ENCODE peak calls at places on chromosomes 6 and 20, in nine cellular contexts. One of them, this sample, is unnamed.
A peak's percentile ranks its signal among the peaks of the same experiment; 100 is the strongest.

GRCh38 chr6:14727494-14728395 is 518.1 kb upstream of the JARID2 start:
- DNase-seq in effector CD8-positive, alpha-beta T cell: no peak
- DNase-seq in BJ: no peak
- DNase-seq in H54: no peak
- DNase-seq in aorta: no peak
- DNase-seq in amygdala: no peak
- DNase-seq in endothelial cell: no peak
- DNase-seq in cardiac fibroblast: no peak
- DNase-seq in AG10803: no peak
- DNase-seq in this sample: no peak

GRCh38 chr20:56393133-56393472 is 658 bp downstream of the CSTF1 start:
- DNase-seq in cardiac fibroblast: no peak
- DNase-seq in amygdala: no peak
- DNase-seq in BJ: no peak
- DNase-seq in endothelial cell: no peak
- DNase-seq in AG10803: no peak
- DNase-seq in effector CD8-positive, alpha-beta T cell: no peak
- DNase-seq in aorta: no peak
- DNase-seq in H54: no peak
- DNase-seq in this sample: no peak

GRCh38 chr6:138415125-138415524 is 11.1 kb downstream of the HEBP2 start:
- DNase-seq in cardiac fibroblast: no peak
- DNase-seq in AG10803: no peak
- DNase-seq in amygdala: no peak
- DNase-seq in endothelial cell: no peak
- DNase-seq in aorta: no peak
- DNase-seq in effector CD8-positive, alpha-beta T cell: no peak
- DNase-seq in BJ: no peak
- DNase-seq in H54: no peak
- DNase-seq in this sample: no peak

GRCh38 chr6:20747996-20748395 is 213.7 kb downstream of the CDKAL1 start:
- DNase-seq in BJ: no peak
- DNase-seq in effector CD8-positive, alpha-beta T cell: no peak
- DNase-seq in AG10803: peak; percentile 12
- DNase-seq in amygdala: no peak
- DNase-seq in cardiac fibroblast: no peak
- DNase-seq in H54: no peak
- DNase-seq in aorta: no peak
- DNase-seq in endothelial cell: no peak
- DNase-seq in this sample: no peak

GRCh38 chr6:105651969-105652368 is 249.1 kb upstream of the PREP start:
- DNase-seq in cardiac fibroblast: no peak
- DNase-seq in BJ: no peak
- DNase-seq in AG10803: no peak
- DNase-seq in amygdala: no peak
- DNase-seq in H54: no peak
- DNase-seq in endothelial cell: no peak
- DNase-seq in effector CD8-positive, alpha-beta T cell: no peak
- DNase-seq in aorta: no peak
- DNase-seq in this sample: no peak

GRCh38 chr6:107957165-107957908 is 671 bp downstream of the SEC63 start:
- DNase-seq in effector CD8-positive, alpha-beta T cell: peak; percentile 40
- DNase-seq in cardiac fibroblast: peak; percentile 84
- DNase-seq in aorta: peak; percentile 82
- DNase-seq in H54: no peak
- DNase-seq in BJ: no peak
- DNase-seq in AG10803: peak; percentile 77
- DNase-seq in endothelial cell: peak; percentile 37
- DNase-seq in amygdala: peak; percentile 15
- DNase-seq in this sample: peak; percentile 56

GRCh38 chr6:151437401-151437800 is 14.5 kb downstream of the RMND1 start:
- DNase-seq in aorta: no peak
- DNase-seq in H54: no peak
- DNase-seq in amygdala: no peak
- DNase-seq in AG10803: peak; percentile 24
- DNase-seq in BJ: no peak
- DNase-seq in cardiac fibroblast: peak; percentile 28
- DNase-seq in effector CD8-positive, alpha-beta T cell: no peak
- DNase-seq in endothelial cell: no peak
- DNase-seq in this sample: no peak

GRCh38 chr20:19338380-19338779 is 125.9 kb downstream of the SLC24A3 start:
- DNase-seq in H54: no peak
- DNase-seq in endothelial cell: no peak
- DNase-seq in aorta: no peak
- DNase-seq in AG10803: no peak
- DNase-seq in cardiac fibroblast: no peak
- DNase-seq in amygdala: no peak
- DNase-seq in BJ: no peak
- DNase-seq in effector CD8-positive, alpha-beta T cell: no peak
- DNase-seq in this sample: no peak

GRCh38 chr6:15774011-15774410 is 111.2 kb upstream of the DTNBP1 start:
- DNase-seq in effector CD8-positive, alpha-beta T cell: no peak
- DNase-seq in endothelial cell: no peak
- DNase-seq in aorta: no peak
- DNase-seq in H54: no peak
- DNase-seq in amygdala: no peak
- DNase-seq in cardiac fibroblast: no peak
- DNase-seq in BJ: no peak
- DNase-seq in AG10803: no peak
- DNase-seq in this sample: no peak

GRCh38 chr6:124658053-124658452 is 304.2 kb upstream of the RNF217 start:
- DNase-seq in AG10803: no peak
- DNase-seq in endothelial cell: no peak
- DNase-seq in amygdala: no peak
- DNase-seq in aorta: no peak
- DNase-seq in effector CD8-positive, alpha-beta T cell: no peak
- DNase-seq in cardiac fibroblast: no peak
- DNase-seq in H54: no peak
- DNase-seq in BJ: no peak
- DNase-seq in this sample: no peak

GRCh38 chr6:50271266-50271665 is 221.5 kb upstream of the DEFB112 start:
- DNase-seq in BJ: no peak
- DNase-seq in effector CD8-positive, alpha-beta T cell: no peak
- DNase-seq in cardiac fibroblast: no peak
- DNase-seq in amygdala: no peak
- DNase-seq in endothelial cell: no peak
- DNase-seq in AG10803: no peak
- DNase-seq in H54: no peak
- DNase-seq in aorta: no peak
- DNase-seq in this sample: peak; percentile 9

GRCh38 chr6:24936641-24937317 is 1.0 kb upstream of the RIPOR2 start:
- DNase-seq in effector CD8-positive, alpha-beta T cell: no peak
- DNase-seq in aorta: no peak
- DNase-seq in endothelial cell: no peak
- DNase-seq in cardiac fibroblast: no peak
- DNase-seq in amygdala: no peak
- DNase-seq in AG10803: no peak
- DNase-seq in BJ: no peak
- DNase-seq in H54: no peak
- DNase-seq in this sample: no peak

GRCh38 chr6:40395066-40395697 is 192.0 kb downstream of the LRFN2 start:
- DNase-seq in effector CD8-positive, alpha-beta T cell: no peak
- DNase-seq in endothelial cell: no peak
- DNase-seq in BJ: no peak
- DNase-seq in aorta: no peak
- DNase-seq in cardiac fibroblast: no peak
- DNase-seq in amygdala: no peak
- DNase-seq in AG10803: peak; percentile 13
- DNase-seq in H54: peak; percentile 14
- DNase-seq in this sample: no peak

GRCh38 chr6:35973670-35974222 is 50.7 kb downstream of the SLC26A8 start:
- DNase-seq in amygdala: no peak
- DNase-seq in endothelial cell: no peak
- DNase-seq in aorta: no peak
- DNase-seq in H54: peak; percentile 38
- DNase-seq in cardiac fibroblast: peak; percentile 7
- DNase-seq in AG10803: no peak
- DNase-seq in effector CD8-positive, alpha-beta T cell: no peak
- DNase-seq in BJ: no peak
- DNase-seq in this sample: no peak

GRCh38 chr6:138371720-138372119 is 6.0 kb upstream of the SMIM28 start:
- DNase-seq in effector CD8-positive, alpha-beta T cell: no peak
- DNase-seq in aorta: no peak
- DNase-seq in endothelial cell: no peak
- DNase-seq in AG10803: no peak
- DNase-seq in H54: no peak
- DNase-seq in cardiac fibroblast: peak; percentile 22
- DNase-seq in BJ: no peak
- DNase-seq in amygdala: no peak
- DNase-seq in this sample: no peak

GRCh38 chr6:153625089-153625488 is 414.0 kb upstream of the OPRM1 start:
- DNase-seq in cardiac fibroblast: peak; percentile 75
- DNase-seq in AG10803: no peak
- DNase-seq in amygdala: no peak
- DNase-seq in effector CD8-positive, alpha-beta T cell: no peak
- DNase-seq in H54: no peak
- DNase-seq in aorta: no peak
- DNase-seq in endothelial cell: no peak
- DNase-seq in BJ: peak; percentile 21
- DNase-seq in this sample: peak; percentile 47

GRCh38 chr6:7974932-7975763 is 64.6 kb upstream of the TXNDC5 start:
- DNase-seq in amygdala: peak; percentile 60
- DNase-seq in AG10803: peak; percentile 89
- DNase-seq in H54: peak; percentile 61
- DNase-seq in BJ: peak; percentile 72
- DNase-seq in aorta: peak; percentile 79
- DNase-seq in endothelial cell: no peak
- DNase-seq in cardiac fibroblast: peak; percentile 100
- DNase-seq in effector CD8-positive, alpha-beta T cell: no peak
- DNase-seq in this sample: no peak

This sample was measured in HAP-1.